ENCODE peak calls at places on chromosomes 1 and 21, in nine cellular contexts. C is tibial artery; I is fibroblast of the aortic adventitia; D is aorta; H is hepatocyte; K is cardiac fibroblast; B is lower lobe of right lung; U is naive thymus-derived CD4-positive, alpha-beta T cell; S is CD8-positive, alpha-beta memory T cell. Y is an unnamed sample.
A peak's percentile ranks its signal among the peaks of the same experiment; 100 is the strongest.

GRCh38 chr1:56933606-56934005 is 32.2 kb downstream of the C8B start:
- DNase-seq in C (no peak), S (no peak), I (no peak), H (no peak), B (no peak), K (no peak), U (no peak), D (no peak), Y (no peak)

GRCh38 chr1:229388876-229389580 is 44.9 kb downstream of the ACTA1 start:
- DNase-seq in D (no peak), U (no peak), K (no peak), S (no peak), B (no peak), C (no peak), H (no peak), I (peak; percentile 17), Y (no peak)

GRCh38 chr1:112237983-112238515 is 158.0 kb upstream of the CTTNBP2NL start:
- DNase-seq in H (no peak), K (no peak), I (no peak), B (no peak), U (no peak), C (no peak), D (no peak), S (no peak), Y (no peak)

GRCh38 chr1:176878750-176879536 is 285.6 kb downstream of the ASTN1 start:
- DNase-seq in D (no peak), S (no peak), I (no peak), C (no peak), U (no peak), K (no peak), B (no peak), H (no peak), Y (no peak)

GRCh38 chr1:111193712-111194480 is 6.5 kb downstream of the DENND2D start:
- DNase-seq in S (no peak), B (no peak), U (no peak), I (no peak), H (no peak), D (no peak), K (no peak), C (no peak), Y (no peak)

GRCh38 chr1:221440658-221441057 is 301.2 kb downstream of the DUSP10 start:
- DNase-seq in U (no peak), K (peak; percentile 75), S (no peak), D (no peak), C (peak; percentile 22), B (no peak), I (peak; percentile 62), H (peak; percentile 33), Y (no peak)

GRCh38 chr1:111598534-111598933 is 21.1 kb upstream of the RAP1A start:
- DNase-seq in B (no peak), K (no peak), H (no peak), C (no peak), D (no peak), S (peak; percentile 59), I (no peak), U (peak; percentile 24), Y (peak; percentile 65)

GRCh38 chr21:41121785-41122415 is 46.1 kb upstream of the BACE2 start:
- DNase-seq in U (peak; percentile 20), C (peak; percentile 94), D (peak; percentile 94), K (peak; percentile 84), I (peak; percentile 81), H (peak; percentile 89), S (no peak), B (peak; percentile 80), Y (peak; percentile 68)

GRCh38 chr1:14580986-14581385 is 17.5 kb upstream of the KAZN start:
- DNase-seq in C (no peak), B (no peak), D (no peak), I (no peak), S (no peak), H (no peak), K (no peak), U (no peak), Y (no peak)

GRCh38 chr1:244460195-244460594 is 878 bp upstream of the CATSPERE start:
- DNase-seq in C (no peak), U (no peak), D (no peak), S (no peak), H (no peak), K (no peak), B (no peak), I (no peak), Y (no peak)

GRCh38 chr1:214846971-214847810 is 235.3 kb upstream of the KCNK2 start:
- DNase-seq in S (no peak), K (no peak), I (no peak), B (no peak), D (no peak), C (no peak), H (no peak), U (no peak), Y (no peak)

GRCh38 chr1:229843627-229844238 is 217.7 kb downstream of the URB2 start:
- DNase-seq in K (peak; percentile 29), B (no peak), H (peak; percentile 71), I (no peak), C (no peak), U (no peak), S (no peak), D (no peak), Y (no peak)

GRCh38 chr1:188615321-188615720 is 1786.6 kb downstream of the PLA2G4A start:
- DNase-seq in U (no peak), H (no peak), I (peak; percentile 30), C (no peak), K (no peak), B (no peak), D (no peak), S (no peak), Y (no peak)

GRCh38 chr1:35434703-35435102 is 122.5 kb downstream of the KIAA0319L start:
- DNase-seq in C (no peak), H (no peak), D (no peak), S (no peak), B (no peak), U (no peak), I (no peak), K (no peak), Y (no peak)

GRCh38 chr1:10761503-10762152 is 34.8 kb downstream of the CASZ1 start:
- DNase-seq in I (no peak), S (no peak), B (peak; percentile 83), C (no peak), H (peak; percentile 29), D (no peak), U (no peak), K (no peak), Y (no peak)

GRCh38 chr1:180636138-180636537 is 4.3 kb downstream of the XPR1 start:
- DNase-seq in S (no peak), C (no peak), D (no peak), I (peak; percentile 34), H (no peak), B (no peak), U (no peak), K (peak; percentile 61), Y (no peak)

GRCh38 chr1:53324321-53324720 is 3.5 kb downstream of the LRP8 start:
- DNase-seq in U (no peak), B (peak; percentile 42), I (no peak), C (no peak), K (no peak), D (no peak), H (no peak), S (no peak), Y (no peak)
- H3K4me3 ChIP-seq in U (no peak overlapping the region), B (no peak overlapping the region), I (no peak overlapping the region), C (no peak overlapping the region), K (no peak overlapping the region), D (no peak overlapping the region), H (no peak overlapping the region), S (no peak overlapping the region), Y (no peak overlapping the region)

DNA sequence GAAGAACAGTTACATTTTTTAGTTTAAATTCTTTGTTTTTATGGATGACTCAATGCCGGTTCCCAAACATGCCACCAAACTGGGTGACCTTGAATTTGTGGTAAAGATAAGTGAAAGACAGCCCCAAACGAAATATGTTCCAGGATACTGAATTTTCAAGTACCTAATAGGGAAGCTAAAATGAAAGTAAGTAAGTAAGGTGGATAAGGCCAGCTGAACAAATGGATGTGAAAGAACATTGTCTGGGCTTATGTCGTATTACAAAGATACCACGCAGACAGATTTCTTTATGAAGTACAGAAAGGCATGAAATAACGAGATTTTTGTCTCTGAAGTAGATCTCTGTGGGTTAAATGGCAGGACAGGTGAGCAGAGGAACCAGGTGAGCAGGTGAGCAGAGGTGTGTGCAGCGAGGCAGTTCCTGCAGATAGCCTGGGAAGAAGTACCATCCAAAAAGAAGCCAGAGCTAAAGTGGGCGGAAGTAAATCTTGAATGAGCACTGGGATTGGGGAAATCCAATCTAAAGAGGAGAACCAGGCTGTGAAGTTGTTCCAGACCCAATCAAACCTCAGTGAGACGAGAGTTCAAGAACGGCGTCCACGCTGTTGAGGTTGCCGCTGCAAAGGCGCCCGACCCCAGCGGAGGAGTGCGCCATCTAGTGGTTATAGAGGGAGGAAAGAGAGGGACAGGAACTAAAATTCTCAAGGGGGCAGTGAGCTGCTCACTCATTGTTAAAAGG is 19.6 kb downstream of the TLR5 start:
- DNase-seq in I (peak; percentile 81), U (peak; percentile 79), H (peak; percentile 82), K (peak; percentile 85), C (peak; percentile 55), S (peak; percentile 77), D (peak; percentile 84), B (peak; percentile 75), Y (peak; percentile 61)
- H3K4me3 ChIP-seq in I (peak overlapping the region; percentile 51), U (peak overlapping the region; percentile 39), H (no peak overlapping the region), K (no peak overlapping the region), C (peak overlapping the region; percentile 28), S (peak overlapping the region; percentile 26), D (no peak overlapping the region), B (peak overlapping the region; percentile 27), Y (no peak overlapping the region)

GRCh38 chr1:204031098-204031710 is 41.7 kb upstream of the SOX13 start:
- DNase-seq in I (no peak), D (no peak), U (no peak), C (no peak), K (no peak), H (no peak), S (no peak), B (no peak), Y (peak; percentile 30)

GRCh38 chr1:204036882-204037645 is 35.9 kb upstream of the SOX13 start:
- DNase-seq in U (no peak), H (no peak), C (no peak), B (no peak), S (no peak), I (no peak), K (no peak), D (no peak), Y (no peak)

GRCh38 chr1:204029016-204029415 is 43.9 kb upstream of the SOX13 start:
- DNase-seq in C (no peak), K (no peak), D (peak; percentile 45), B (no peak), I (no peak), H (no peak), U (no peak), S (no peak), Y (no peak)

GRCh38 chr1:204033321-204033720 is 39.6 kb upstream of the SOX13 start:
- DNase-seq in I (no peak), S (no peak), C (no peak), B (no peak), H (no peak), D (no peak), K (no peak), U (no peak), Y (no peak)

GRCh38 chr1:204032642-204033235 is 40.2 kb upstream of the SOX13 start:
- DNase-seq in U (no peak), C (no peak), D (no peak), I (peak; percentile 16), B (no peak), K (no peak), H (peak; percentile 45), S (no peak), Y (no peak)
- H3K4me3 ChIP-seq in U (no peak overlapping the region), C (no peak overlapping the region), D (no peak overlapping the region), I (no peak overlapping the region), B (no peak overlapping the region), K (no peak overlapping the region), H (no peak overlapping the region), S (no peak overlapping the region), Y (no peak overlapping the region)

GRCh38 chr1:81803423-81804103 is 2.8 kb downstream of the ADGRL2 start:
- DNase-seq in K (peak; percentile 54), U (no peak), D (no peak), S (no peak), C (no peak), H (peak; percentile 25), B (no peak), I (peak; percentile 63), Y (no peak)
- H3K4me3 ChIP-seq in K (peak overlapping the region; percentile 95), U (no peak overlapping the region), D (peak overlapping the region; percentile 96), S (no peak overlapping the region), C (peak overlapping the region; percentile 95), H (peak overlapping the region; percentile 86), B (peak overlapping the region; percentile 76), I (peak overlapping the region; percentile 89), Y (no peak overlapping the region)

Y was measured in Jurkat, Clone E6-1.